ENCODE peak calls at places on chromosomes 11 and 22, in four cellular contexts. B, L, K and W are unnamed samples.

GRCh38 chr11:119700030-119700429 is 29.0 kb downstream of the NECTIN1 start:
- DNase-seq in B (no peak), K (no peak), L (no peak), W (no peak)

GRCh38 chr11:35675901-35676610 is 13.5 kb downstream of the TRIM44 start:
- DNase-seq in L (no peak), K (no peak), B (no peak), W (no peak)

GRCh38 chr11:2098691-2099522 is 40.3 kb downstream of the IGF2 start:
- DNase-seq in L (no peak), K (no peak), B (peak; percentile 73), W (no peak)

GRCh38 chr11:7589861-7590260 is 76.1 kb downstream of the PPFIBP2 start:
- DNase-seq in L (no peak), K (no peak), B (no peak), W (no peak)

GRCh38 chr11:19933801-19934488 is 221.3 kb downstream of the NAV2 start:
- DNase-seq in L (no peak), K (no peak), B (no peak), W (no peak)

GRCh38 chr11:69014084-69014935 is 1.3 kb upstream of the MRGPRF start:
- DNase-seq in K (no peak), L (no peak), B (peak; percentile 91), W (no peak)

GRCh38 chr11:93497575-93497974 is 45.6 kb downstream of the SMCO4 start:
- DNase-seq in K (no peak), B (no peak), L (no peak), W (no peak)

GRCh38 chr11:33652930-33653329 is 47.7 kb downstream of the C11orf91 start:
- DNase-seq in K (no peak), B (no peak), L (no peak), W (no peak)

GRCh38 chr11:469684-470667 is 19.9 kb downstream of the PTDSS2 start:
- DNase-seq in L (peak; percentile 63), B (peak; percentile 89), K (peak; percentile 41), W (peak; percentile 63)

GRCh38 chr11:129368889-129369672 is 6.6 kb upstream of the BARX2 start:
- DNase-seq in B (no peak), K (no peak), L (no peak), W (no peak)

GRCh38 chr11:15884792-15885540 is 471.4 kb downstream of the SOX6 start:
- DNase-seq in K (no peak), L (no peak), B (peak; percentile 82), W (no peak)

GRCh38 chr22:28930357-28931007 is 47.1 kb downstream of the ZNRF3 start:
- DNase-seq in B (no peak), L (no peak), K (no peak), W (no peak)

GRCh38 chr11:35747638-35748037 is 85.1 kb downstream of the TRIM44 start:
- DNase-seq in L (no peak), B (peak; percentile 45), K (peak; percentile 29), W (no peak)

GRCh38 chr22:19109198-19110063 is 12.8 kb downstream of the DGCR2 start:
- DNase-seq in L (peak; percentile 32), B (no peak), K (peak; percentile 58), W (no peak)

DNA sequence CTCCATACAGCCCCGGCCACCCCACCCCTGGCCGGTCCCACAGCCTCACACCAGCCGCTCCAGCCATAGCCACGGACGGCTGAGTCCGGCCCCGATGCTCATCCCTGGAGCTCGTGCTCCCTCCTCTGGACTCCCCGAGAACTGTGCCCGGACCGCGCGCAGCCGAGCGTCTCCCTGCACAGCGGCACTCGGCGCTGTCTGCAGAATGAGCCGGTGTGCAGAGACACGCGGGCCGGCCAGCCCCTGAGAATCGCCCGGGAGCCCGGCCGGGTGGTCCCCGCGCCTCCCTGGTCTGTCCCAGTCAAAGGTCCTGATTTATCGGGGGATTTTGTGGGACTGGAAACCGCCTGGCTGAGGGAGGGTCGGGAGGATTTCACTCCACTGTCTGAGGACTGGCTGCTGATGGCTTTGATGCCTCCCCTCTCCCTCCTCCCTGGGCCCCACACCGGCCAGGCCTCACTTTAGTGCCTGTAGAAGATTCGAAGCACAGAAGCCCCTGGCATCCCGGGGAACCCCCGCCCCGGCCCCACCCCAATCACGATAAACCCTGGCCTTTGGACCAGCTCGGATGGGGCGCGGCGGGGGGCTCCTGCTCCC is 102.7 kb downstream of the BRD1 start:
- DNase-seq in L (peak; percentile 43), K (peak; percentile 39), B (peak; percentile 84), W (no peak)
- TF ChIP-seq CTCF in L (peak; percentile 51), K (peak; percentile 40), B (peak; percentile 50), W (peak; percentile 69)

GRCh38 chr22:44361391-44362126 is 48.8 kb upstream of the SHISAL1 start:
- DNase-seq in B (peak; percentile 65), K (no peak), L (no peak), W (no peak)

GRCh38 chr22:44360686-44361381 is 48.1 kb upstream of the SHISAL1 start:
- DNase-seq in L (no peak), K (no peak), B (peak; percentile 75), W (no peak)

GRCh38 chr22:44359496-44360110 is 46.9 kb upstream of the SHISAL1 start:
- DNase-seq in B (peak; percentile 47), L (no peak), K (no peak), W (no peak)

GRCh38 chr22:44358723-44359440 is 46.1 kb upstream of the SHISAL1 start:
- DNase-seq in K (no peak), L (no peak), B (peak; percentile 59), W (no peak)

GRCh38 chr22:44360306-44360685 is 47.5 kb upstream of the SHISAL1 start:
- DNase-seq in K (no peak), L (no peak), B (no peak), W (no peak)
- TF ChIP-seq CTCF in K (no peak), L (no peak), B (no peak), W (no peak)

GRCh38 chr11:126765196-126765595 is 235.4 kb downstream of the KIRREL3 start:
- DNase-seq in B (no peak), L (no peak), K (no peak), W (no peak)
- TF ChIP-seq CTCF in B (no peak), L (no peak), K (no peak), W (no peak)

DNA sequence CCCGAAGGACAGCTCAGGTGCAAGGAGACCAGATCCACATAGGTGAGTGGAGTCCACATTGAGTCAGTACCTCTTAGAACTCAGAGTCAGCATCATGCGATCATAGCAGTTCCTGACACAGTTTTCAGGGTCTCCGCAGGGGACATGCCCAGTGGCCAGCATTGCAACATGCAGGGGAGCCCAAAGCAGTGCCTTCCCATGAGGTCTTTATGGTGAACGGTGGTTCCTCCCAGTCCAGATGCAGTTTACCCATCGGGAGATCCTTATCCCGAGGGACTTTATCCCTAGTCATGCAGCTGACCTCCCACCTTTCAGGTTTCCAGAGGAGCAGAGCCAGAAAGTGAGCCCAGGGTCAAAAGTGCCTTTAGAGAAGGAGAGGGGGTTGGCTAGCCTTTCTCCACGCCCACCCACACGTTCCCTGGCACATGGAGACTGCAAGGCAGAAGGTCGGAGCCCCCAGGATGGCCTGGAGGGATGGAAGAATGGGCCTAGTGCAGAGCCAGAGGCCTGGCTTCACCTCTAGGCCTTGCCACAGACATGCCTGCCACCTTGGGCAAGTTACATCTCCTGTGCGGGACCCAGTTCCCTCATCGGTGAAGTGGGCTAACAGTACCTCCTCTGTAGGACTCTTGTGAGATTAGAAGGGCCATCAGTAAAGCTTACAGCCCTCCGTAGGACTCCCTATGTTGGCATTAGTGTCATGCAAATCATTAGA is 6.4 kb downstream of the KCTD17 start:
- DNase-seq in L (no peak), K (no peak), B (peak; percentile 47), W (no peak)
- TF ChIP-seq CTCF in L (no peak), K (no peak), B (no peak), W (no peak)

DNA sequence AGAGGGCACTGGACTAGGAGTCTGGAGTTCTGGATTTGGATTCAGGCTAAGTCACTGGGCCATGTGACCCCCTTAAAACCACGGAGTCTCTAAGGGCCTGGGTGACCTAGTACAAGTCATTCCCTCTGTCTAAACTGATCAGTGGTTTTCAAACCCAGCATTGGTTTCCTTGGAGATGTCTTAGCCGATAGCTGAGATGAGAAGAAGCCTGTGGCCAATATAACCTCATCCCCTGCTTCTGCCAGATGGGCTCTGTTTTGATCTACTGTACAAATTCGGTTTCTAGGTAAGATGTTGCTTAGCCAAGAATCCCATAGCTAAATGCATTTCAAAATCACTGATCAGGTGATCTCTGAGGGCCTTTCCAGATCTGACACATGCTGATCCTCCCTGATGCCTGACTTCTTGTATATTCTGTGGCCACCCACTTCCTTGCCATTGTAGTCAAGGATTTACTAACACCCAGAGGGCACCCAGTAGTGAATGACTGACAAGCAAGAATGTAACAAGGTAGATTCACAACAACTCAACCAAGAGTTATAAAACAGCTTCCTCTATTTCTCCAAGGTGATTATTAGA is 53.1 kb downstream of the GALNT18 start:
- DNase-seq in B (no peak), L (no peak), K (no peak), W (no peak)
- TF ChIP-seq CTCF in B (no peak), L (no peak), K (no peak), W (no peak)

GRCh38 chr22:41957941-41958556 is 6.1 kb downstream of the SMIM45 start:
- DNase-seq in L (no peak), B (no peak), K (no peak), W (no peak)
- TF ChIP-seq CTCF in L (no peak), B (no peak), K (no peak), W (no peak)